ENCODE peak calls at places on chromosome 10, in four cellular contexts. A, B, H and U are unnamed samples.

GRCh38 chr10:10798021-10798420 is 219.7 kb upstream of the CELF2 start:
- DNase-seq in A (no peak), B (no peak), H (no peak), U (no peak)

GRCh38 chr10:110547139-110547761 is 20.2 kb upstream of the SMC3 start:
- DNase-seq in A (peak; percentile 54), B (no peak), H (peak; percentile 55), U (peak; percentile 76)

GRCh38 chr10:92284112-92284704 is 6.7 kb downstream of the CPEB3 start:
- DNase-seq in A (no peak), B (no peak), H (no peak), U (no peak)

GRCh38 chr10:77146937-77147336 is 490.7 kb downstream of the KCNMA1 start:
- DNase-seq in A (no peak), B (no peak), H (no peak), U (no peak)

GRCh38 chr10:15795000-15795792 is 65.1 kb downstream of the MINDY3 start:
- DNase-seq in A (no peak), B (no peak), H (peak; percentile 29), U (no peak)

GRCh38 chr10:113121153-113121552 is 171.1 kb downstream of the TCF7L2 start:
- DNase-seq in A (no peak), B (no peak), H (no peak), U (no peak)

GRCh38 chr10:130801784-130802183 is 509.7 kb downstream of the TCERG1L start:
- DNase-seq in A (no peak), B (no peak), H (no peak), U (no peak)

GRCh38 chr10:113126506-113127192 is 176.6 kb downstream of the TCF7L2 start:
- DNase-seq in A (peak; percentile 15), B (no peak), H (peak; percentile 23), U (peak; percentile 84)

GRCh38 chr10:79904671-79905321 is 44.1 kb downstream of the SFTPD start:
- DNase-seq in A (no peak), B (no peak), H (peak; percentile 25), U (peak; percentile 60)

GRCh38 chr10:15585303-15585715 is 134.4 kb downstream of the ITGA8 start:
- DNase-seq in A (peak; percentile 27), B (no peak), H (peak; percentile 80), U (peak; percentile 84)

GRCh38 chr10:9024210-9024609 is 969.7 kb downstream of the GATA3 start:
- DNase-seq in A (no peak), B (no peak), H (no peak), U (no peak)

GRCh38 chr10:108598320-108598695 is 1325.0 kb downstream of the XPNPEP1 start:
- DNase-seq in A (peak; percentile 28), B (no peak), H (no peak), U (no peak)

GRCh38 chr10:32038777-32039176 is 17.4 kb downstream of the KIF5B start:
- DNase-seq in A (no peak), B (no peak), H (no peak), U (no peak)

GRCh38 chr10:75508239-75508813 is 76.9 kb downstream of the LRMDA start:
- DNase-seq in A (no peak), B (no peak), H (no peak), U (peak; percentile 56)

GRCh38 chr10:82150123-82150900 is 275.3 kb downstream of the NRG3 start:
- DNase-seq in A (no peak), B (no peak), H (peak; percentile 6), U (peak; percentile 15)

GRCh38 chr10:114911801-114912479 is 26.1 kb upstream of the TRUB1 start:
- DNase-seq in A (no peak), B (no peak), H (no peak), U (no peak)

GRCh38 chr10:119691726-119692125 is 34.1 kb upstream of the INPP5F start:
- DNase-seq in A (no peak), B (no peak), H (peak; percentile 66), U (no peak)

GRCh38 chr10:119689016-119689564 is 36.8 kb upstream of the INPP5F start:
- DNase-seq in A (no peak), B (no peak), H (no peak), U (no peak)

GRCh38 chr10:119687192-119688032 is 36.2 kb downstream of the BAG3 start:
- DNase-seq in A (peak; percentile 65), B (no peak), H (no peak), U (no peak)

GRCh38 chr10:119688033-119688508 is 36.9 kb downstream of the BAG3 start:
- DNase-seq in A (peak; percentile 54), B (no peak), H (peak; percentile 30), U (no peak)

DNA sequence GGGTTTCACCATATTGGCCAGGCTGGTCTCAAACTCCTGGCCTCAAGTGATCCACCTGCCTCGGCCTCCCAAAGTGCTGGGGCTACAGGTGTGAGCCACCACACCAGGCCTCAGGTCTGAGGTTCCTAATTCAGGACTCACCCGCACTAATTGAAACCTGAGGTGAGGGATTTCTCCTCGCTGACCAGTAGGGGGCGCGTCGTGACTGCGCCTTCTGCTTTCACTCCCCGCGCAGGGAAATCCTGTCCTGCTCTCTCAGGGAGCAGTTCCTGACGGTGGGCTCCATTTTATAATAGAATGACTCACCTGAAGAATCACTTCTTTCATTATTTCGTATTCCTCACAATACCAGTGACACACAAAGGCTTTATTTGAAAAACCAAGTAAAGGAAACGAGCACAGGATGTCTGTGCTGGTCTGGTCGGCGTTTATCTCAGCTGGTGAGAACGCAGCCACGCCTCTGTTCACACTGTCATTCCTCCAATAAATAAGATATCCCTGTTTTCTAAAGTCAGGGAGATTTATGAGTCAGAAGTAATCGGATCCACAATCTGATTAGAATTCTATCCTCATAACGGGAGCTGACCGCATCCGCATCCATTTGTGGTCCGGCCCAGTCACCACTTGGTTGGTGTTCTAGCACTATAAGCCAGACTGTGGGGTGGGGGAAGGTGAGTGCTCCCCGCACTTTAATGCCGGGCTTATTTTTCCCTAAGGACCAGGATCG is 35.4 kb downstream of the BAG3 start:
- DNase-seq in A (peak; percentile 70), B (no peak), H (peak; percentile 83), U (peak; percentile 91)
- TF ChIP-seq SP1 in A (no peak), B (no peak), H (no peak), U (no peak)

GRCh38 chr10:52573347-52573746 is 199.2 kb downstream of the MBL2 start:
- DNase-seq in A (no peak), B (no peak), H (no peak), U (no peak)

GRCh38 chr10:52583341-52583740 is 189.2 kb downstream of the MBL2 start:
- DNase-seq in A (no peak), B (no peak), H (no peak), U (no peak)

GRCh38 chr10:52577047-52577446 is 195.5 kb downstream of the MBL2 start:
- DNase-seq in A (no peak), B (no peak), H (no peak), U (no peak)

GRCh38 chr10:52578871-52579405 is 193.6 kb downstream of the MBL2 start:
- DNase-seq in A (no peak), B (no peak), H (no peak), U (no peak)
- TF ChIP-seq BHLHE40 in A (no peak), B (no peak), H (no peak), U (no peak)

GRCh38 chr10:14383266-14383665 is 52.5 kb upstream of the FRMD4A start:
- DNase-seq in A (no peak), B (no peak), H (no peak), U (no peak)
- TF ChIP-seq SP1 in A (no peak), B (no peak), H (no peak), U (no peak)

GRCh38 chr10:49595713-49596492 is 14.2 kb upstream of the SLC18A3 start:
- DNase-seq in A (no peak), B (no peak), H (no peak), U (no peak)
- TF ChIP-seq BHLHE40 in A (no peak), B (no peak), H (no peak), U (no peak)

GRCh38 chr10:51108404-51108803 is 34.1 kb downstream of the PRKG1 start:
- DNase-seq in A (no peak), B (no peak), H (no peak), U (no peak)
- TF ChIP-seq SP1 in A (no peak), B (no peak), H (no peak), U (no peak)

GRCh38 chr10:106551501-106551900 is 613.0 kb downstream of the SORCS1 start:
- DNase-seq in A (no peak), B (no peak), H (no peak), U (no peak)
- TF ChIP-seq BHLHE40 in A (no peak), B (no peak), H (no peak), U (no peak)

DNA sequence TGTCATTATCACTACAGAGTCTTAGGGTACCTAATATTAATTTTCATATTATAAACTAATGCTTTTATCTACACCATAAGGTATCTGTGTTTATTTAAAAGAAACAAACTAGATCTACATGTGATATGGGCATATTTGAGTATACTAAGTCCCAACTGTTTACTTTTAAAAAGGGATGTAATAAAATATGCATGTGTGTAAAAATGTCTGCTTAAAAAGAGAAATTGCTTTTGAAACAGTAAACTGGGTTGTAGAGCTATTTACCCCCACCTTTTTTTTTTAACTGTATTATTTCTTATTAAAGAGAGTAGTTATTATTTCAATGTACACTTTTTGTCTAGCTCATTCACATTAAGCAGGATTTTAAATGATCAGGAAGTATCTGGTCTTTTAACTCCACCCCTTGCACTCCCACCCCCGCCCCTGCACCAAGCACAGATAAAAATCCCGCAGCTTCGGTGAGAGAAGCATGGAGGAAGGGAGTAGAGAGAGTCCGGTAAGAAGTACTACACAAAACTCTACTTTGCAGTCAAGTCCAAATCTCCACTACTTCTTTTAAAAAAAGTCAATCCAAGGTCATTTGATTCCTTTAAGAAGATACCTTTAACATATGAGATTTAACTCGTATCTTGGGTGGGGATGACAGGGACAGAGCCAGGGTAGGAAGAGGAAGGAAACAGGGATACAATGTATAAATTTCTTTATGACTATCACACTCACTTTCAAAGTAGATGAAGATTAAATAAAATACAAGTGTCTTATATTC is 131.9 kb downstream of the NRBF2 start:
- DNase-seq in A (peak; percentile 44), B (no peak), H (peak; percentile 91), U (peak; percentile 30)
- TF ChIP-seq SP1 in A (no peak), B (no peak), H (no peak), U (no peak)

GRCh38 chr10:51403522-51403921 is 295.9 kb downstream of the CSTF2T start:
- DNase-seq in A (no peak), B (no peak), H (no peak), U (no peak)

GRCh38 chr10:51397244-51397643 is 302.2 kb downstream of the CSTF2T start:
- DNase-seq in A (no peak), B (no peak), H (no peak), U (no peak)

GRCh38 chr10:51400354-51401096 is 298.9 kb downstream of the CSTF2T start:
- DNase-seq in A (no peak), B (no peak), H (no peak), U (no peak)

GRCh38 chr10:51399840-51400239 is 299.6 kb downstream of the CSTF2T start:
- DNase-seq in A (no peak), B (no peak), H (no peak), U (no peak)

DNA sequence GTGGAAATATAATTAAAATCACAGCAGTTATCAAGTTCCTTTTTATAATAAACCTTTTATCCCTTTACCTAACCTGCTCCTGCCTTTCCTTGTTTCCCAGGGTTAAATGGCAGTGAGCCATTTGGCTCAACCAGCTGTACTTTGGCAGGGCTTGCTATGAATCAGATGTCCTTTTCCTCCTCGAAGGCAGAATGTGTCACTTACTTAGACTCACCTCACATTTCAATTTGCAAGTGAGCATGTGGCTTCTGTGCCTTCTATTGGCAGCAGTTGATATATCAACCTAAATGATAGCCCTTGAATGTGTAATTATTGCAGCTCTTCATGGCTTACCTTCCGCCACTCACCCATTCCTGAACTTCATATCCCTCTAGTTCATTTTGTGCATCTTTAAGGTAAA is 301.7 kb downstream of the CSTF2T start:
- DNase-seq in A (no peak), B (no peak), H (no peak), U (no peak)
- TF ChIP-seq BHLHE40 in A (no peak), B (no peak), H (no peak), U (no peak)